ENCODE peak calls at places on chromosome 18, in nine cellular contexts. Y is pons, S is hypothalamus, F is HT1080, X is T-cell, D is GM13976, U is A549, A is EL, V is T follicular helper cell. I is an unnamed sample.

GRCh38 chr18:76592981-76593381 is 97.9 kb upstream of the ZNF516 start:
- DNase-seq in Y (no peak), S (no peak), F (no peak), X (no peak), D (no peak), U (no peak), A (no peak), V (no peak), I (no peak)

GRCh38 chr18:22844184-22844583 is 88.9 kb upstream of the RBBP8 start:
- DNase-seq in Y (no peak), S (no peak), F (peak), X (no peak), D (no peak), U (no peak), A (peak), V (no peak), I (peak)

GRCh38 chr18:45449761-45450227 is 165.5 kb upstream of the SLC14A2 start:
- DNase-seq in Y (peak), S (peak), F (no peak), X (no peak), D (no peak), U (no peak), A (no peak), V (no peak), I (no peak)

GRCh38 chr18:8762968-8763367 is 57.6 kb downstream of the MTCL1 start:
- DNase-seq in Y (peak), S (no peak), F (no peak), X (no peak), D (no peak), U (no peak), A (no peak), V (no peak), I (no peak)

GRCh38 chr18:312415-312814 is 44.6 kb upstream of the THOC1 start:
- DNase-seq in Y (no peak), S (no peak), F (no peak), X (no peak), D (no peak), U (no peak), A (no peak), V (no peak), I (no peak)

GRCh38 chr18:51724790-51725721 is 527.6 kb upstream of the MEX3C start:
- DNase-seq in Y (no peak), S (no peak), F (peak), X (no peak), D (peak), U (no peak), A (no peak), V (no peak), I (no peak)

GRCh38 chr18:7729858-7730257 is 162.7 kb downstream of the PTPRM start:
- DNase-seq in Y (no peak), S (no peak), F (no peak), X (no peak), D (no peak), U (no peak), A (no peak), V (no peak), I (no peak)

GRCh38 chr18:60503166-60503565 is 130.6 kb upstream of the MC4R start:
- DNase-seq in Y (no peak), S (no peak), F (no peak), X (no peak), D (no peak), U (no peak), A (no peak), V (no peak), I (no peak)

GRCh38 chr18:12606592-12607315 is 51.2 kb downstream of the SPIRE1 start:
- DNase-seq in Y (peak), S (no peak), F (peak), X (no peak), D (no peak), U (no peak), A (peak), V (no peak), I (peak)

GRCh38 chr18:40355701-40356100 is 1599.3 kb upstream of the PIK3C3 start:
- DNase-seq in Y (no peak), S (no peak), F (peak), X (no peak), D (no peak), U (no peak), A (no peak), V (no peak), I (peak)

GRCh38 chr18:8844721-8845148 is 139.4 kb downstream of the MTCL1 start:
- DNase-seq in Y (no peak), S (peak), F (no peak), X (no peak), D (no peak), U (no peak), A (no peak), V (no peak), I (peak)

GRCh38 chr18:57296336-57296735 is 56.0 kb upstream of the ST8SIA3 start:
- DNase-seq in Y (no peak), S (no peak), F (no peak), X (no peak), D (no peak), U (no peak), A (no peak), V (no peak), I (no peak)

GRCh38 chr18:48297139-48297538 is 112.0 kb downstream of the ZBTB7C start:
- DNase-seq in Y (no peak), S (no peak), F (no peak), X (no peak), D (no peak), U (no peak), A (no peak), V (no peak), I (no peak)

GRCh38 chr18:685438-685837 is 27.0 kb downstream of the ENOSF1 start:
- DNase-seq in Y (no peak), S (no peak), F (no peak), X (no peak), D (no peak), U (no peak), A (no peak), V (no peak), I (peak)

GRCh38 chr18:46096651-46097300 is 1.3 kb downstream of the ATP5F1A start:
- DNase-seq in Y (peak), S (no peak), F (peak), X (no peak), D (no peak), U (no peak), A (no peak), V (no peak), I (no peak)

GRCh38 chr18:26545737-26546136 is 2.6 kb downstream of the KCTD1 start:
- DNase-seq in Y (no peak), S (no peak), F (no peak), X (no peak), D (no peak), U (no peak), A (no peak), V (no peak), I (no peak)

GRCh38 chr18:49135871-49136270 is 185.1 kb upstream of the SMAD7 start:
- DNase-seq in Y (peak), S (no peak), F (peak), X (no peak), D (no peak), U (no peak), A (peak), V (no peak), I (no peak)

GRCh38 chr18:38539871-38540270 is 974.3 kb upstream of the CELF4 start:
- DNase-seq in Y (no peak), S (no peak), F (no peak), X (no peak), D (no peak), U (no peak), A (no peak), V (no peak), I (no peak)

GRCh38 chr18:25044694-25045093 is 307.3 kb downstream of the ZNF521 start:
- DNase-seq in Y (no peak), S (no peak), F (no peak), X (no peak), D (no peak), U (no peak), A (no peak), V (no peak), I (no peak)

GRCh38 chr18:49645836-49646235 is 84.0 kb downstream of the LIPG start:
- DNase-seq in Y (no peak), S (no peak), F (no peak), X (no peak), D (no peak), U (no peak), A (peak), V (no peak), I (no peak)

GRCh38 chr18:10519366-10519765 is 6.5 kb upstream of the NAPG start:
- DNase-seq in Y (no peak), S (no peak), F (no peak), X (no peak), D (no peak), U (no peak), A (peak), V (no peak), I (no peak)

GRCh38 chr18:56637897-56638231 is 528 bp downstream of the TXNL1 start:
- DNase-seq in Y (peak), S (peak), F (no peak), X (no peak), D (no peak), U (no peak), A (peak), V (no peak), I (peak)

GRCh38 chr18:2531751-2532150 is 39.6 kb downstream of the METTL4 start:
- DNase-seq in Y (no peak), S (no peak), F (no peak), X (no peak), D (no peak), U (no peak), A (no peak), V (no peak), I (no peak)

GRCh38 chr18:11808001-11808855 is 43.0 kb upstream of the CHMP1B start:
- DNase-seq in Y (no peak), S (no peak), F (peak), X (no peak), D (no peak), U (peak), A (peak), V (no peak), I (peak)

GRCh38 chr18:79986726-79987125 is 1.6 kb downstream of the TXNL4A start:
- DNase-seq in Y (peak), S (no peak), F (no peak), X (no peak), D (no peak), U (no peak), A (peak), V (no peak), I (no peak)

GRCh38 chr18:7535436-7536190 is 31.5 kb upstream of the PTPRM start:
- DNase-seq in Y (no peak), S (no peak), F (peak), X (no peak), D (no peak), U (no peak), A (peak), V (no peak), I (peak)

GRCh38 chr18:63339920-63340484 is 20.4 kb upstream of the BCL2 start:
- DNase-seq in Y (peak), S (peak), F (no peak), X (peak), D (no peak), U (no peak), A (peak), V (peak), I (no peak)

GRCh38 chr18:62400916-62401315 is 75.8 kb downstream of the TNFRSF11A start:
- DNase-seq in Y (no peak), S (no peak), F (no peak), X (no peak), D (no peak), U (no peak), A (no peak), V (no peak), I (no peak)

GRCh38 chr18:38011446-38011845 is 445.8 kb upstream of the CELF4 start:
- DNase-seq in Y (peak), S (no peak), F (no peak), X (no peak), D (no peak), U (no peak), A (no peak), V (no peak), I (no peak)